ENCODE peak calls at places on chromosomes 2 and 18, in seven cellular contexts. H is NCI-H524; S is stimulated activated CD8-positive, alpha-beta memory T cell treated with anti-CD3 and anti-CD28 coated beads, Interleukin-7, amount 100 ng/mL, for 1 hour; F is HepG2; Z is head of caudate nucleus; E is NCI-H345; P is T-helper 17 cell. Q is an unnamed sample.

GRCh38 chr2:32706815-32707214 is 79.0 kb downstream of the TTC27 start:
- DNase-seq in H (no peak), S (no peak), F (no peak), Z (no peak), E (no peak), P (no peak), Q (no peak)

GRCh38 chr18:79878741-79879358 is 72.6 kb downstream of the SLC66A2 start:
- DNase-seq in H (no peak), S (no peak), F (no peak), Z (no peak), E (no peak), P (no peak), Q (no peak)

GRCh38 chr2:43215673-43216255 is 10.6 kb downstream of the ZFP36L2 start:
- DNase-seq in H (no peak), S (no peak), F (no peak), Z (no peak), E (no peak), P (no peak), Q (no peak)

GRCh38 chr2:64644240-64645013 is 9.3 kb downstream of the SERTAD2 start:
- DNase-seq in H (no peak), S (no peak), F (peak), Z (peak), E (peak), P (no peak), Q (peak)

GRCh38 chr2:31004252-31004651 is 134.0 kb downstream of the GALNT14 start:
- DNase-seq in H (no peak), S (no peak), F (no peak), Z (no peak), E (no peak), P (no peak), Q (no peak)

GRCh38 chr2:43718530-43719124 is 42.4 kb upstream of the C1GALT1C1L start:
- DNase-seq in H (no peak), S (no peak), F (no peak), Z (no peak), E (no peak), P (no peak), Q (no peak)

GRCh38 chr2:219681301-219682290 is 54.2 kb downstream of the SLC4A3 start:
- DNase-seq in H (no peak), S (no peak), F (no peak), Z (no peak), E (no peak), P (no peak), Q (no peak)

GRCh38 chr18:23107718-23108117 is 27.6 kb upstream of the CABLES1 start:
- DNase-seq in H (no peak), S (no peak), F (no peak), Z (no peak), E (no peak), P (no peak), Q (no peak)

GRCh38 chr2:42640261-42640660 is 71.8 kb downstream of the MTA3 start:
- DNase-seq in H (no peak), S (no peak), F (no peak), Z (no peak), E (no peak), P (no peak), Q (no peak)

GRCh38 chr2:176178271-176178806 is 10.1 kb upstream of the HOXD1 start:
- DNase-seq in H (peak), S (no peak), F (no peak), Z (no peak), E (peak), P (no peak), Q (no peak)

GRCh38 chr18:21313576-21313975 is 71.5 kb downstream of the GREB1L start:
- DNase-seq in H (no peak), S (no peak), F (no peak), Z (no peak), E (no peak), P (no peak), Q (no peak)

GRCh38 chr2:150126143-150126725 is 361.2 kb downstream of the RND3 start:
- DNase-seq in H (no peak), S (no peak), F (no peak), Z (no peak), E (no peak), P (no peak), Q (no peak)

GRCh38 chr18:77737412-77737811 is 487.8 kb downstream of the GALR1 start:
- DNase-seq in H (no peak), S (no peak), F (no peak), Z (no peak), E (no peak), P (no peak), Q (no peak)